ENCODE peak calls at places on chromosome 9, in eight cellular contexts. I is lower leg skin, M is posterior cingulate gyrus, Q is NCI-H1417, Z is iPS-NIHi11, L is NCI-H1092, H is GM04503, C is ELR. A is an unnamed sample.

GRCh38 chr9:88532320-88532719 is 2.7 kb upstream of the NXNL2 start:
- DNase-seq in L (no peak), Q (peak; percentile 54), Z (peak; percentile 79), H (no peak), I (peak; percentile 26), C (peak; percentile 90), M (no peak), A (no peak)

GRCh38 chr9:89605181-89606048 is 603 bp downstream of the GADD45G start:
- DNase-seq in Z (peak; percentile 50), I (peak; percentile 50), H (no peak), Q (peak; percentile 88), M (peak; percentile 59), C (peak; percentile 8), L (no peak), A (peak; percentile 89)

GRCh38 chr9:78144663-78145377 is 91.1 kb upstream of the CEP78 start:
- DNase-seq in I (no peak), H (peak; percentile 13), C (no peak), L (no peak), M (no peak), Z (no peak), Q (no peak), A (no peak)

GRCh38 chr9:104810421-104811339 is 46.8 kb downstream of the NIPSNAP3B start:
- DNase-seq in H (no peak), C (peak; percentile 49), I (no peak), M (peak; percentile 34), Z (no peak), L (peak; percentile 20), Q (peak; percentile 9), A (peak; percentile 52)

GRCh38 chr9:90965911-90966290 is 164.3 kb downstream of the SYK start:
- DNase-seq in Z (no peak), I (no peak), M (no peak), L (no peak), H (no peak), C (no peak), Q (peak; percentile 25), A (no peak)

GRCh38 chr9:127714916-127715442 is 484 bp downstream of the PTRH1 start:
- DNase-seq in L (no peak), C (peak; percentile 46), M (no peak), I (no peak), H (no peak), Z (peak; percentile 59), Q (no peak), A (peak; percentile 68)

GRCh38 chr9:109816490-109816889 is 36.5 kb downstream of the PALM2AKAP2 start:
- DNase-seq in Z (no peak), C (peak; percentile 100), H (peak; percentile 98), I (peak; percentile 38), Q (no peak), L (no peak), M (no peak), A (peak; percentile 99)

GRCh38 chr9:97895695-97896332 is 26.5 kb downstream of the TRMO start:
- DNase-seq in Q (no peak), L (no peak), I (no peak), H (no peak), M (no peak), Z (peak; percentile 63), C (peak; percentile 62), A (peak; percentile 64)

GRCh38 chr9:124000161-124000783 is 11.3 kb upstream of the LHX2 start:
- DNase-seq in L (no peak), Q (peak; percentile 64), C (no peak), Z (no peak), I (no peak), H (no peak), M (no peak), A (no peak)

GRCh38 chr9:117458066-117458465 is 43.2 kb upstream of the ASTN2 start:
- DNase-seq in M (no peak), Q (no peak), L (no peak), C (no peak), I (no peak), H (no peak), Z (no peak), A (no peak)

GRCh38 chr9:70553718-70554673 is 139.5 kb upstream of the KLF9 start:
- DNase-seq in Q (no peak), I (no peak), M (no peak), Z (peak; percentile 59), L (peak; percentile 21), H (peak; percentile 61), C (peak; percentile 46), A (peak; percentile 83)